ENCODE peak calls at places on chromosomes 16 and 17, in six cellular contexts. N, K, J, I, M and Y are unnamed samples.

GRCh38 chr16:84013787-84014569 is 28.6 kb downstream of the SLC38A8 start:
- DNase-seq in N (peak), K (peak), J (peak), I (no peak), M (peak), Y (peak)

GRCh38 chr17:2237521-2237921 is 66.1 kb downstream of the SMG6 start:
- DNase-seq in N (no peak), K (no peak), J (peak), I (no peak), M (no peak), Y (peak)

GRCh38 chr16:11877374-11877773 is 26.0 kb upstream of the RSL1D1 start:
- DNase-seq in N (no peak), K (peak), J (peak), I (no peak), M (no peak), Y (no peak)

GRCh38 chr17:1110524-1110843 is 69.3 kb downstream of the ABR start:
- DNase-seq in N (no peak), K (no peak), J (no peak), I (no peak), M (no peak), Y (no peak)

GRCh38 chr16:67872631-67873434 is at the start of gene EDC4:
- DNase-seq in N (peak), K (peak), J (peak), I (peak), M (no peak), Y (peak)

GRCh38 chr17:55540414-55541091 is 29.3 kb upstream of the SMIM36 start:
- DNase-seq in N (no peak), K (peak), J (peak), I (no peak), M (peak), Y (peak)

GRCh38 chr16:22356930-22357634 is 17.3 kb downstream of the CDR2 start:
- DNase-seq in N (no peak), K (no peak), J (no peak), I (no peak), M (no peak), Y (no peak)

GRCh38 chr17:29726721-29727252 is 104.1 kb upstream of the CORO6 start:
- DNase-seq in N (no peak), K (peak), J (no peak), I (no peak), M (no peak), Y (peak)

GRCh38 chr16:77723108-77723514 is 797 bp downstream of the NUDT7 start:
- DNase-seq in N (peak), K (peak), J (peak), I (no peak), M (no peak), Y (peak)

GRCh38 chr17:70239391-70239826 is 70.1 kb downstream of the KCNJ2 start:
- DNase-seq in N (no peak), K (no peak), J (no peak), I (no peak), M (no peak), Y (peak)

GRCh38 chr16:87372305-87372704 is 11.3 kb downstream of the FBXO31 start:
- DNase-seq in N (no peak), K (no peak), J (no peak), I (no peak), M (no peak), Y (no peak)

GRCh38 chr17:49373115-49373514 is 11.1 kb upstream of the ZNF652 start:
- DNase-seq in N (no peak), K (no peak), J (no peak), I (no peak), M (no peak), Y (no peak)

GRCh38 chr16:85583491-85584181 is 29.5 kb upstream of the GSE1 start:
- DNase-seq in N (no peak), K (peak), J (peak), I (peak), M (no peak), Y (peak)

GRCh38 chr16:2776500-2777139 is 460 bp downstream of the ELOB start:
- DNase-seq in N (no peak), K (no peak), J (no peak), I (no peak), M (no peak), Y (peak)

GRCh38 chr17:28743243-28744103 is at the start of gene TRAF4:
- DNase-seq in N (peak), K (peak), J (peak), I (no peak), M (peak), Y (peak)

GRCh38 chr16:55035037-55035436 is 104.4 kb downstream of the IRX5 start:
- DNase-seq in N (peak), K (no peak), J (no peak), I (no peak), M (no peak), Y (no peak)

GRCh38 chr17:15456972-15457722 is 10.3 kb downstream of the CDRT4 start:
- DNase-seq in N (peak), K (peak), J (peak), I (peak), M (peak), Y (peak)

GRCh38 chr17:43360376-43360738 is 38.4 kb upstream of the ARL4D start:
- DNase-seq in N (peak), K (peak), J (peak), I (no peak), M (no peak), Y (peak)

GRCh38 chr17:43360739-43361498 is 37.9 kb upstream of the ARL4D start:
- DNase-seq in N (peak), K (peak), J (peak), I (peak), M (peak), Y (peak)

GRCh38 chr17:43356999-43357398 is 41.8 kb upstream of the ARL4D start:
- DNase-seq in N (no peak), K (peak), J (peak), I (peak), M (no peak), Y (peak)

GRCh38 chr17:43356450-43356849 is 42.3 kb upstream of the ARL4D start:
- DNase-seq in N (no peak), K (no peak), J (no peak), I (no peak), M (no peak), Y (no peak)

DNA sequence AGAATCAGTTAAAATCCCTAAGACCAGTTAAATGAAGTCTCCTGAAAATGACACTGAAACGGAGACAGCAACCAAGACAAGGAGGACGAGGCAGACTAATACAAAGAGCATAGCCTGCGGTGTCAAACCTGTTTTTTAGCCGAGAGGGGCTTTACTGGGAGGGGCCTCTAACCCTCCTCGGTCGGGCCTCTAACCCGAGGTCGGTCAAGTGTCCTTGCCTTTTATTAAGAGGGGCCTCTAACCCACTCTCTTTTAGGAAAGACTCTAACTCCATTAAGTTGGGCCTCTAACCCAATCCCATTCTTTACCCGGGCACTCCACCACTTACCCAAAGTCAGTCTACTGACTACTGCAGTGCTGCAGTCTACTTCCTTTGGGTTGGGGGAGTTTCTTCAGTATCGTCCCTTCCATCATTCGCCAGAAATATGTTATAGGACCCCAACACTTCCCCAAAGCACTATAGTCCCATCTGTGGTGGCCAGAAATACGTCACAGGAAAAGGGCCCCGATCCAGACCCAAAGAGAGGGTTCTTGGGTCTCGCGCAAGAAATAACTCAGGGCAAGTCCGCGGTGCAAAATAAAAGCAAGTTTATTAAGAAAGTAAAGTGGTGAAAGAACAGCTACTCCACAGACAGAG is 39.2 kb upstream of the ARL4D start:
- DNase-seq in N (no peak), K (no peak), J (no peak), I (no peak), M (no peak), Y (no peak)
- H3K4me3 ChIP-seq in N (no peak), K (no peak), J (no peak), I (peak), M (peak), Y (no peak)

GRCh38 chr17:65554568-65555223 is 6.8 kb downstream of the AXIN2 start:
- DNase-seq in N (no peak), K (peak), J (peak), I (no peak), M (no peak), Y (peak)
- TF ChIP-seq CTCF in N (no peak), K (no peak), J (peak), I (peak), M (peak), Y (peak)

GRCh38 chr17:38451840-38452529 is 23.7 kb downstream of the ARHGAP23 start:
- DNase-seq in N (no peak), K (peak), J (peak), I (peak), M (peak), Y (peak)

GRCh38 chr17:38450699-38451029 is 22.4 kb downstream of the ARHGAP23 start:
- DNase-seq in N (no peak), K (no peak), J (no peak), I (no peak), M (no peak), Y (no peak)

GRCh38 chr17:38452719-38453118 is 24.5 kb downstream of the ARHGAP23 start:
- DNase-seq in N (no peak), K (no peak), J (no peak), I (no peak), M (no peak), Y (no peak)

GRCh38 chr17:38449364-38449763 is 21.1 kb downstream of the ARHGAP23 start:
- DNase-seq in N (no peak), K (no peak), J (no peak), I (no peak), M (no peak), Y (no peak)

DNA sequence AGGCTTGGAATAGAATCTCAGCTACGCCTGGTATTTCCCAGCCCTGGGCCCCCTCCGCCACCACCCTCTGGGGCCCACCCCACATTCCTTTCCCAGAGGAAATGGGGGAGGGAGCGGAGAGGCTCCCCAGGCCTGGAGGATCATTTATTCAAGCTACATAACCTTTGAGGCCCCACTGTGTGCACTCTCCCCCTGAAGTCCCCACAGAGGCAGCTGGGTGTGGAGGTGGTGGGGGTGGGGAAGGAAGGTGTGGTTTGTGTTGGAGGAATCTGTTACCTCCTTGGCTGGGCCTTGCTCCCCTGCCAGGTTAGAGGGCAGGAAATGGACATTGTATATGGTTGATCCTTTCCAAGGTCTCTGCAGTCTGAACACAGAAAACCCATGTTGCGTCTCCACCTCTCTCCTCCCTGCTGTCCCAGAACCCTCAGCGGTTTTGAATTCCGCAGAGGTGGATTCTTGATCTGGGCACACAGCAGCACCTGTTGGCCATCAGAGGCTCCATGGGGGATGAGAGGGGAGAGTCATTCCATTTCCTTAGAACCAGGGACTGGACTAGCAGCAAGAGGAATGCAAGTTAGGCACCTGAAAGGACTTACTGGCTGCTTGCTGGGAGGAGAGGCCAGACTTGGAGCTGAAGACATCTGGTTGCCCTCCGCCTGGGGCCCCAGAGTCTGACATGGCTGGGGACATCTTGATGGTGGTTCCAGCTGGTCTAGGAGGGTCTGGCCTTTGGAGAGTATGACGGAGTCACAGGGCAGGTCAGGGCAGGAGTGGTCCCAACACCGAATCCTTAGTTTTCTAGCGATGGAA is 23.0 kb downstream of the ARHGAP23 start:
- DNase-seq in N (no peak), K (peak), J (peak), I (no peak), M (no peak), Y (peak)
- H3K4me3 ChIP-seq in N (no peak), K (peak), J (peak), I (peak), M (peak), Y (peak)

DNA sequence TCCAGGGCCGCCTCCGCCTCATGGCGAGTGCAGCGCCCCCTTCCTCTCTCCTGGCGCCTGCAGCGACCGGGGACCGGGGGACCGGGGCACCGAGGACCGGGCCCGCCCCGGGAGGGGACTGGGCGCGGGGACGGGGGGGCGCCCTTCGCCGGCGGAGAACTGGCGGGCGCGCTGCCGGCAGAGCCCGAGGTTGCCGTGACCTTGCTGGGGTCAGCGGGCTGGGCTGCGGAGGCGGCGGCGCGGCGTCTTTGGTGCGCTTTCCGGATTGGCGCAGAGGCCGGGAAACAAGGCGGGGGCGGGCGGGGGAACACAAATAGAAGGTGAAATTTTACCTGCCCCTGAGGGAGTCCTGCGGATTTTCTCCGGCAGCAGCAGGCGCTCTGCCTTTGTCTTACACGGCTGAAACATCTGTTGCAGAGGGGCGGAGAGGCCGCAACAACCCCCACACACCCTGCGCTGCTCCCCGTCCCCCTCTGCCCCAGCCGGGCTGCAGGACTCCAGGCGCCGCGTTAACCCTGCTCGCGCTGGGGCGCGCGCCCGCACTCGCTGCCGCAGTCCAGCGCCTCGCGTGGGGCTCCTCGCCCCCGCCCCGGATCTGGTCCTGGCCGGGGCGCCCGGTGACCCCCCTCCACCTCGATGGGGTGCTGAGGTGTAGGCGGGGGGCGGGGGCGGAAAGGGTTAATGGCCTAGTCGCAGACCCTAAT is 53.5 kb downstream of the SREBF1 start:
- DNase-seq in N (peak), K (no peak), J (peak), I (no peak), M (no peak), Y (peak)
- TF ChIP-seq CTCF in N (no peak), K (no peak), J (no peak), I (peak), M (no peak), Y (no peak)

GRCh38 chr16:21277045-21277926 is 804 bp downstream of the CRYM start:
- DNase-seq in N (no peak), K (no peak), J (no peak), I (no peak), M (no peak), Y (no peak)
- H3K4me3 ChIP-seq in N (no peak), K (no peak), J (no peak), I (no peak), M (peak), Y (no peak)